ENCODE peak calls at places on chromosomes 6 and 20, in six cellular contexts. One of them, this sample, is unnamed.
A peak's percentile ranks its signal among the peaks of the same experiment; 100 is the strongest.

GRCh38 chr20:4873396-4873795 is 127.9 kb downstream of the SLC23A2 start:
- DNase-seq in cardiac muscle cell: no peak
- DNase-seq in AG09319: no peak
- DNase-seq in esophagus squamous epithelium: no peak
- DNase-seq in pancreas: no peak
- DNase-seq in glutamatergic neuron: no peak
- DNase-seq in this sample: no peak

GRCh38 chr6:107894821-107895396 is 63.1 kb downstream of the SEC63 start:
- DNase-seq in cardiac muscle cell: no peak
- DNase-seq in AG09319: no peak
- DNase-seq in esophagus squamous epithelium: no peak
- DNase-seq in pancreas: no peak
- DNase-seq in glutamatergic neuron: no peak
- DNase-seq in this sample: no peak

GRCh38 chr6:82823361-82823760 is 242.3 kb downstream of the UBE3D start:
- DNase-seq in cardiac muscle cell: no peak
- DNase-seq in AG09319: no peak
- DNase-seq in esophagus squamous epithelium: no peak
- DNase-seq in pancreas: no peak
- DNase-seq in glutamatergic neuron: no peak
- DNase-seq in this sample: no peak

GRCh38 chr20:561437-562231 is 18.0 kb upstream of the CSNK2A1 start:
- DNase-seq in cardiac muscle cell: peak; percentile 79
- DNase-seq in AG09319: peak; percentile 32
- DNase-seq in esophagus squamous epithelium: no peak
- DNase-seq in pancreas: peak; percentile 36
- DNase-seq in glutamatergic neuron: peak; percentile 78
- DNase-seq in this sample: peak; percentile 74

GRCh38 chr6:39388526-39389371 is 66.2 kb upstream of the KCNK16 start:
- DNase-seq in cardiac muscle cell: no peak
- DNase-seq in AG09319: no peak
- DNase-seq in esophagus squamous epithelium: no peak
- DNase-seq in pancreas: no peak
- DNase-seq in glutamatergic neuron: no peak
- DNase-seq in this sample: no peak

GRCh38 chr6:164214066-164214465 is 799.5 kb downstream of the QKI start:
- DNase-seq in cardiac muscle cell: no peak
- DNase-seq in AG09319: no peak
- DNase-seq in esophagus squamous epithelium: no peak
- DNase-seq in pancreas: no peak
- DNase-seq in glutamatergic neuron: no peak
- DNase-seq in this sample: no peak

GRCh38 chr20:20498081-20498861 is 130.4 kb downstream of the INSM1 start:
- DNase-seq in cardiac muscle cell: no peak
- DNase-seq in AG09319: no peak
- DNase-seq in esophagus squamous epithelium: no peak
- DNase-seq in pancreas: no peak
- DNase-seq in glutamatergic neuron: peak; percentile 66
- DNase-seq in this sample: no peak

GRCh38 chr20:56157530-56158203 is 90.9 kb upstream of the MC3R start:
- DNase-seq in cardiac muscle cell: no peak
- DNase-seq in AG09319: no peak
- DNase-seq in esophagus squamous epithelium: no peak
- DNase-seq in pancreas: no peak
- DNase-seq in glutamatergic neuron: no peak
- DNase-seq in this sample: no peak

GRCh38 chr6:53244958-53245357 is 96.3 kb upstream of the GCM1 start:
- DNase-seq in cardiac muscle cell: no peak
- DNase-seq in AG09319: no peak
- DNase-seq in esophagus squamous epithelium: no peak
- DNase-seq in pancreas: no peak
- DNase-seq in glutamatergic neuron: no peak
- DNase-seq in this sample: peak; percentile 52

GRCh38 chr6:33925869-33926268 is 122.1 kb upstream of the MLN start:
- DNase-seq in cardiac muscle cell: no peak
- DNase-seq in AG09319: no peak
- DNase-seq in esophagus squamous epithelium: no peak
- DNase-seq in pancreas: no peak
- DNase-seq in glutamatergic neuron: no peak
- DNase-seq in this sample: no peak

GRCh38 chr6:5468586-5468985 is 207.3 kb downstream of the FARS2 start:
- DNase-seq in cardiac muscle cell: no peak
- DNase-seq in AG09319: no peak
- DNase-seq in esophagus squamous epithelium: no peak
- DNase-seq in pancreas: no peak
- DNase-seq in glutamatergic neuron: no peak
- DNase-seq in this sample: no peak

GRCh38 chr20:21322083-21322710 is 19.1 kb downstream of the XRN2 start:
- DNase-seq in cardiac muscle cell: no peak
- DNase-seq in AG09319: no peak
- DNase-seq in esophagus squamous epithelium: no peak
- DNase-seq in pancreas: no peak
- DNase-seq in glutamatergic neuron: no peak
- DNase-seq in this sample: no peak

GRCh38 chr6:30047220-30047619 is 13.8 kb upstream of the POLR1H start:
- DNase-seq in cardiac muscle cell: no peak
- DNase-seq in AG09319: no peak
- DNase-seq in esophagus squamous epithelium: no peak
- DNase-seq in pancreas: no peak
- DNase-seq in glutamatergic neuron: no peak
- DNase-seq in this sample: no peak

GRCh38 chr20:35902545-35902941 is 51.8 kb downstream of the SCAND1 start:
- DNase-seq in cardiac muscle cell: no peak
- DNase-seq in AG09319: no peak
- DNase-seq in esophagus squamous epithelium: no peak
- DNase-seq in pancreas: no peak
- DNase-seq in glutamatergic neuron: no peak
- DNase-seq in this sample: no peak

GRCh38 chr20:6691541-6691940 is 75.9 kb upstream of the BMP2 start:
- DNase-seq in cardiac muscle cell: no peak
- DNase-seq in AG09319: no peak
- DNase-seq in esophagus squamous epithelium: no peak
- DNase-seq in pancreas: no peak
- DNase-seq in glutamatergic neuron: no peak
- DNase-seq in this sample: no peak

GRCh38 chr20:54161821-54162149 is 12.0 kb downstream of the CYP24A1 start:
- DNase-seq in cardiac muscle cell: no peak
- DNase-seq in AG09319: no peak
- DNase-seq in esophagus squamous epithelium: no peak
- DNase-seq in pancreas: no peak
- DNase-seq in glutamatergic neuron: no peak
- DNase-seq in this sample: no peak

GRCh38 chr20:57445298-57445697 is 54.1 kb downstream of the RBM38 start:
- DNase-seq in cardiac muscle cell: peak; percentile 78
- DNase-seq in AG09319: peak; percentile 4
- DNase-seq in esophagus squamous epithelium: no peak
- DNase-seq in pancreas: no peak
- DNase-seq in glutamatergic neuron: no peak
- DNase-seq in this sample: no peak

GRCh38 chr20:53922901-53923314 is 147.5 kb downstream of the BCAS1 start:
- DNase-seq in cardiac muscle cell: no peak
- DNase-seq in AG09319: no peak
- DNase-seq in esophagus squamous epithelium: no peak
- DNase-seq in pancreas: no peak
- DNase-seq in glutamatergic neuron: no peak
- DNase-seq in this sample: no peak

GRCh38 chr6:37500294-37500608 is 558 bp upstream of the CCDC167 start:
- DNase-seq in cardiac muscle cell: no peak
- DNase-seq in AG09319: no peak
- DNase-seq in esophagus squamous epithelium: no peak
- DNase-seq in pancreas: no peak
- DNase-seq in glutamatergic neuron: no peak
- DNase-seq in this sample: no peak

DNA sequence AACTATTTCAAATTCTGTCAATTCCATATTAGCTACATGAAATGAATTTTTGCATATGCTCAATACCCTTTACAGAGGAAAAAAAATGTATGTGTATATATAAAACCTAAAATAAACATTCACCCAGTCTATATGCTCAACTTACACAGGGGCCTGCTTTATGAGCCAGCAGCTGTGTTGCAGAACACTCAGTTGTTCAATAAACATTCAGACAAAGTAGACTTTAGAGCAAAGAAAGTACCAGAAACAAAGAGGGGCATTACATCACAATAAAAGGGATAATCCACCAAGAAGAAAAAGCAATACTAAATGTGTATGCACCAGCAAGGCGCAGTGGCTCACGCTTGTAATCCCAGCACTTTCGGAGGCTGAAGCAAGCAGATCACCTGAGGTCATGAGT is 9.5 kb downstream of the COQ3 start:
- DNase-seq in cardiac muscle cell: no peak
- DNase-seq in AG09319: no peak
- DNase-seq in esophagus squamous epithelium: no peak
- DNase-seq in pancreas: no peak
- DNase-seq in glutamatergic neuron: no peak
- DNase-seq in this sample: no peak
- TF ChIP-seq CTCF in cardiac muscle cell: no peak
- TF ChIP-seq CTCF in AG09319: no peak
- TF ChIP-seq CTCF in esophagus squamous epithelium: no peak
- TF ChIP-seq CTCF in pancreas: no peak
- TF ChIP-seq CTCF in glutamatergic neuron: no peak
- TF ChIP-seq CTCF in this sample: no peak

GRCh38 chr6:87393026-87393622 is 14.6 kb upstream of the CFAP206 start:
- DNase-seq in cardiac muscle cell: peak; percentile 80
- DNase-seq in AG09319: peak; percentile 39
- DNase-seq in esophagus squamous epithelium: no peak
- DNase-seq in pancreas: no peak
- DNase-seq in glutamatergic neuron: no peak
- DNase-seq in this sample: peak; percentile 54

GRCh38 chr6:87396595-87397392 is 11.0 kb upstream of the CFAP206 start:
- DNase-seq in cardiac muscle cell: no peak
- DNase-seq in AG09319: no peak
- DNase-seq in esophagus squamous epithelium: no peak
- DNase-seq in pancreas: no peak
- DNase-seq in glutamatergic neuron: no peak
- DNase-seq in this sample: no peak

GRCh38 chr6:87391334-87391733 is 16.4 kb upstream of the CFAP206 start:
- DNase-seq in cardiac muscle cell: peak; percentile 66
- DNase-seq in AG09319: no peak
- DNase-seq in esophagus squamous epithelium: no peak
- DNase-seq in pancreas: no peak
- DNase-seq in glutamatergic neuron: peak; percentile 39
- DNase-seq in this sample: peak; percentile 19
- TF ChIP-seq CTCF in cardiac muscle cell: peak; percentile 55
- TF ChIP-seq CTCF in AG09319: peak; percentile 49
- TF ChIP-seq CTCF in esophagus squamous epithelium: no peak
- TF ChIP-seq CTCF in pancreas: no peak
- TF ChIP-seq CTCF in glutamatergic neuron: peak; percentile 47
- TF ChIP-seq CTCF in this sample: no peak

DNA sequence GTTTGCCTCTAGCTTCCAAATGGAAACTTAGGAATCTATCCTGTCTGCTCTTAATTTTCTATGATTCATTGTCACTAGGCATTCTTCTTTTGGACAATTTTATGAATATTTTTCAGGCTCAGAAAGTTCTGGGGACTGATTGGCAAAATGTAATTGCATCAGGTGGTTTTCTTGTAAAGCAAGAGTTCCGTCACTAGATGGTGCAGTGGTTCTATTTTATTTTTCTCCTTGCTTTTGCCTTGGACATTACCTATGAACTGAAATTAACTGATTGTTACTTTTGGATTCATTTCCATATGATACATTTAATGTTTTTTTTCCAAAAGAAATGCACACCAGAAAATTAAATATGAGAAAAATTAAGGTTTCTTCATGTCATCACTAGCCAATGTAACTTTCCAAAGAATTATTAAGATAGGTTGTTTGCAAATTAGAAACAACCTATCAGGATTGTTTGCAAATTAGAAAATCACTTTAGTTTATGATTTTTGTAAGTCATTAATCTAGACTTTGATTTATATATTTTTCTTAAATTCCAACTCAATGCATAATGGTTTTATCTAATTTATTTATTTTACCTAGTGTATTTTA is 48.0 kb downstream of the TMEM170B start:
- DNase-seq in cardiac muscle cell: peak; percentile 59
- DNase-seq in AG09319: no peak
- DNase-seq in esophagus squamous epithelium: no peak
- DNase-seq in pancreas: no peak
- DNase-seq in glutamatergic neuron: no peak
- DNase-seq in this sample: no peak
- TF ChIP-seq CTCF in cardiac muscle cell: peak; percentile 61
- TF ChIP-seq CTCF in AG09319: peak; percentile 59
- TF ChIP-seq CTCF in esophagus squamous epithelium: peak; percentile 29
- TF ChIP-seq CTCF in pancreas: peak; percentile 50
- TF ChIP-seq CTCF in glutamatergic neuron: peak; percentile 53
- TF ChIP-seq CTCF in this sample: peak; percentile 61

GRCh38 chr6:26739811-26740210 is 80.3 kb upstream of the ZNF322 start:
- DNase-seq in cardiac muscle cell: no peak
- DNase-seq in AG09319: no peak
- DNase-seq in esophagus squamous epithelium: no peak
- DNase-seq in pancreas: no peak
- DNase-seq in glutamatergic neuron: no peak
- DNase-seq in this sample: no peak

GRCh38 chr6:26743941-26744699 is 84.6 kb upstream of the ZNF322 start:
- DNase-seq in cardiac muscle cell: no peak
- DNase-seq in AG09319: no peak
- DNase-seq in esophagus squamous epithelium: no peak
- DNase-seq in pancreas: no peak
- DNase-seq in glutamatergic neuron: no peak
- DNase-seq in this sample: no peak

DNA sequence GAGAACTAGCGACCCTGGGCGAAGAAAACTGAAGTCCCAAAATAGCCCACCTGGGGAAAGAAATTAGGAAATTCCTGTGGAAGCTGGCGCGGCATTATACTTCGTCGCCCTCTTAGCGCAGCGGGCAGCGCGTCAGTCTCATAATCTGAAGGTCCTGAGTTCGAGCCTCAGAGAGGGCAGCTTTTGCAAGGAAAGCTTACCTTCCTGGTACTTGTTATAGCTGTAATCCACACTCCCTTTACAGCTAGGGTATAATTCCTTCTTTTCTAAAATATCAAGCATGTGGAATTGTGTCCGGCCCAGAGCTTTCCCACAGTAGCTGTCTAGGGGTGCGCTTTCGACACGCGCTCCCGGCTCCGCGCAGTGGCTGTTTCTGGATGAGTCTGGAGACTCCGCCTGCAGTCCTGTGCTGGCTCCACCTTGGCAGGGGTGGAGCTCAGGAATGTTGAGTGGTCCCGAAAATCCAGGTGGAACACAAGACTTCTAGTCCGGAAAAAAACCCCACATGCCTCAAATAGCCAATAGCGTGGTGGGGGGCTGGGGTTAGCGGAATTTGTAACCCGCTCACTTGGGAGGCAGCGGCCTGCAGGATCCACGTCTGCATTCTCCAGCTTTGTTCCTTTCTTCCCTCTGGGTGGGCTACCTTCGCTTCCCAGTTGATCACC is 83.7 kb upstream of the ZNF322 start:
- DNase-seq in cardiac muscle cell: peak; percentile 10
- DNase-seq in AG09319: peak; percentile 19
- DNase-seq in esophagus squamous epithelium: no peak
- DNase-seq in pancreas: no peak
- DNase-seq in glutamatergic neuron: peak; percentile 52
- DNase-seq in this sample: no peak
- TF ChIP-seq CTCF in cardiac muscle cell: no peak
- TF ChIP-seq CTCF in AG09319: no peak
- TF ChIP-seq CTCF in esophagus squamous epithelium: no peak
- TF ChIP-seq CTCF in pancreas: no peak
- TF ChIP-seq CTCF in glutamatergic neuron: no peak
- TF ChIP-seq CTCF in this sample: no peak